ENCODE peak calls at places on chromosomes 5 and 9, in four cellular contexts. One of them, this sample, is unnamed.

GRCh38 chr5:96896285-96896711 is 20.0 kb downstream of the ERAP2 start:
- DNase-seq in colonic mucosa: no peak
- DNase-seq in osteoblast: no peak
- DNase-seq in stomach: no peak
- DNase-seq in this sample: no peak

GRCh38 chr5:52469835-52470234 is 317.9 kb upstream of the ITGA1 start:
- DNase-seq in osteoblast: no peak
- DNase-seq in colonic mucosa: no peak
- DNase-seq in stomach: no peak
- DNase-seq in this sample: no peak

GRCh38 chr5:415928-416635 is 26.9 kb upstream of the EXOC3 start:
- DNase-seq in colonic mucosa: no peak
- DNase-seq in osteoblast: peak
- DNase-seq in stomach: no peak
- DNase-seq in this sample: no peak

GRCh38 chr9:97556721-97557605 is 55.5 kb downstream of the TMOD1 start:
- DNase-seq in colonic mucosa: no peak
- DNase-seq in osteoblast: no peak
- DNase-seq in stomach: peak
- DNase-seq in this sample: no peak

GRCh38 chr5:172487671-172488070 is 33.3 kb upstream of the SH3PXD2B start:
- DNase-seq in stomach: no peak
- DNase-seq in colonic mucosa: no peak
- DNase-seq in osteoblast: no peak
- DNase-seq in this sample: no peak

GRCh38 chr5:61567337-61567736 is 235.3 kb downstream of the ZSWIM6 start:
- DNase-seq in colonic mucosa: no peak
- DNase-seq in stomach: no peak
- DNase-seq in osteoblast: no peak
- DNase-seq in this sample: no peak

GRCh38 chr5:132358760-132359159 is 10.8 kb upstream of the SLC22A5 start:
- DNase-seq in stomach: no peak
- DNase-seq in osteoblast: no peak
- DNase-seq in colonic mucosa: no peak
- DNase-seq in this sample: no peak

GRCh38 chr5:140833993-140834392 is at the start of gene PCDHA7:
- DNase-seq in stomach: no peak
- DNase-seq in colonic mucosa: no peak
- DNase-seq in osteoblast: no peak
- DNase-seq in this sample: no peak

GRCh38 chr9:110975969-110976368 is 62.3 kb downstream of the LPAR1 start:
- DNase-seq in colonic mucosa: no peak
- DNase-seq in osteoblast: no peak
- DNase-seq in stomach: no peak
- DNase-seq in this sample: no peak

GRCh38 chr9:126378761-126379160 is 52.1 kb downstream of the MVB12B start:
- DNase-seq in colonic mucosa: peak
- DNase-seq in stomach: no peak
- DNase-seq in osteoblast: no peak
- DNase-seq in this sample: no peak

GRCh38 chr5:59813761-59814562 is 79.6 kb downstream of the PDE4D start:
- DNase-seq in osteoblast: peak
- DNase-seq in colonic mucosa: peak
- DNase-seq in stomach: no peak
- DNase-seq in this sample: no peak

GRCh38 chr5:128315671-128316070 is 222.4 kb downstream of the FBN2 start:
- DNase-seq in stomach: no peak
- DNase-seq in osteoblast: peak
- DNase-seq in colonic mucosa: no peak
- DNase-seq in this sample: no peak

GRCh38 chr9:34744295-34745221 is 34.6 kb upstream of the CCL21 start:
- DNase-seq in osteoblast: peak
- DNase-seq in colonic mucosa: peak
- DNase-seq in stomach: no peak
- DNase-seq in this sample: peak

GRCh38 chr5:5141625-5142527 is 1.7 kb downstream of the ADAMTS16 start:
- DNase-seq in stomach: peak
- DNase-seq in osteoblast: peak
- DNase-seq in colonic mucosa: peak
- DNase-seq in this sample: peak

GRCh38 chr5:21806943-21807342 is 1046.2 kb downstream of the CDH12 start:
- DNase-seq in stomach: no peak
- DNase-seq in colonic mucosa: no peak
- DNase-seq in osteoblast: no peak
- DNase-seq in this sample: no peak

GRCh38 chr9:77820293-77820954 is 172.3 kb upstream of the GNA14 start:
- DNase-seq in colonic mucosa: no peak
- DNase-seq in osteoblast: peak
- DNase-seq in stomach: no peak
- DNase-seq in this sample: no peak

GRCh38 chr9:114198249-114199040 is 43.1 kb downstream of the COL27A1 start:
- DNase-seq in colonic mucosa: no peak
- DNase-seq in osteoblast: peak
- DNase-seq in stomach: no peak
- DNase-seq in this sample: no peak

GRCh38 chr5:37789991-37790390 is 49.9 kb downstream of the GDNF start:
- DNase-seq in osteoblast: no peak
- DNase-seq in stomach: no peak
- DNase-seq in colonic mucosa: no peak
- DNase-seq in this sample: no peak

GRCh38 chr5:73564018-73564417 is 1.4 kb downstream of the ANKRA2 start:
- DNase-seq in colonic mucosa: no peak
- DNase-seq in osteoblast: no peak
- DNase-seq in stomach: no peak
- DNase-seq in this sample: no peak

GRCh38 chr9:31574006-31574750 is 810.3 kb upstream of the ACO1 start:
- DNase-seq in stomach: no peak
- DNase-seq in colonic mucosa: no peak
- DNase-seq in osteoblast: no peak
- DNase-seq in this sample: no peak

GRCh38 chr5:77420940-77421339 is 71.2 kb downstream of the WDR41 start:
- DNase-seq in stomach: no peak
- DNase-seq in osteoblast: no peak
- DNase-seq in colonic mucosa: no peak
- DNase-seq in this sample: no peak

GRCh38 chr5:77418601-77419591 is 73.2 kb downstream of the WDR41 start:
- DNase-seq in osteoblast: peak
- DNase-seq in colonic mucosa: no peak
- DNase-seq in stomach: no peak
- DNase-seq in this sample: peak

GRCh38 chr5:77419644-77420582 is 72.2 kb downstream of the WDR41 start:
- DNase-seq in osteoblast: peak
- DNase-seq in colonic mucosa: no peak
- DNase-seq in stomach: no peak
- DNase-seq in this sample: no peak

GRCh38 chr5:77423022-77423750 is 68.9 kb downstream of the WDR41 start:
- DNase-seq in colonic mucosa: no peak
- DNase-seq in stomach: no peak
- DNase-seq in osteoblast: no peak
- DNase-seq in this sample: no peak

GRCh38 chr5:77418162-77418561 is 74.0 kb downstream of the WDR41 start:
- DNase-seq in stomach: no peak
- DNase-seq in osteoblast: peak
- DNase-seq in colonic mucosa: no peak
- DNase-seq in this sample: no peak
- H3K27ac ChIP-seq in stomach: no peak
- H3K27ac ChIP-seq in osteoblast: no peak
- H3K27ac ChIP-seq in colonic mucosa: no peak
- H3K27ac ChIP-seq in this sample: peak

DNA sequence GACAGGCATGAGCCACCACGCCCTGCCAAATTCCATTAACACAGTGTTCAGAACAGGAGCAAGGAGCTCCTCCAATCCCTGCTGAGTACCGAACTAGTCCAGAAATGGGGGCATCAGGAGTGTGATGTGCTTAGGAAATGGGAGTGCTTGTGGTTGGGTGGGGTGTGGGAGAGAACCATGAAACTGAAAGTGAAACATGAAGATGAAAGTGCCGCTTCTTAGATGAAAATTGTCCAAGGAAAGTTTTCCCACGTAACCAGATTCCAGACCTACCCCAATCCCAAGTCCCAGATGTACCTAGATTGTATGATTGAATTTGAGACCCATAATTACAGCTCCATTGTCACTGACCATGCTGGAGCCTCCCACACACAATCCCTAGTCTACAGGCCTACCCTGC is 16.6 kb upstream of the ZNF131 start:
- DNase-seq in osteoblast: no peak
- DNase-seq in colonic mucosa: no peak
- DNase-seq in stomach: no peak
- DNase-seq in this sample: no peak
- TF ChIP-seq CTCF in osteoblast: no peak
- TF ChIP-seq CTCF in colonic mucosa: no peak
- TF ChIP-seq CTCF in stomach: no peak
- TF ChIP-seq CTCF in this sample: no peak

GRCh38 chr5:79956173-79956670 is 34.8 kb downstream of the MTX3 start:
- DNase-seq in stomach: no peak
- DNase-seq in osteoblast: peak
- DNase-seq in colonic mucosa: no peak
- DNase-seq in this sample: no peak
- H3K27ac ChIP-seq in stomach: no peak
- H3K27ac ChIP-seq in osteoblast: no peak
- H3K27ac ChIP-seq in colonic mucosa: no peak
- H3K27ac ChIP-seq in this sample: no peak

GRCh38 chr5:80125022-80125961 is 90.1 kb downstream of the THBS4 start:
- DNase-seq in stomach: no peak
- DNase-seq in colonic mucosa: no peak
- DNase-seq in osteoblast: no peak
- DNase-seq in this sample: no peak

GRCh38 chr5:80128129-80128528 is 93.0 kb downstream of the THBS4 start:
- DNase-seq in osteoblast: no peak
- DNase-seq in stomach: no peak
- DNase-seq in colonic mucosa: no peak
- DNase-seq in this sample: no peak

GRCh38 chr5:80129146-80129545 is 94.0 kb downstream of the THBS4 start:
- DNase-seq in colonic mucosa: no peak
- DNase-seq in stomach: no peak
- DNase-seq in osteoblast: no peak
- DNase-seq in this sample: no peak

GRCh38 chr5:80125962-80126480 is 90.9 kb downstream of the THBS4 start:
- DNase-seq in osteoblast: peak
- DNase-seq in stomach: no peak
- DNase-seq in colonic mucosa: no peak
- DNase-seq in this sample: no peak

GRCh38 chr5:80127037-80127642 is 92.0 kb downstream of the THBS4 start:
- DNase-seq in colonic mucosa: no peak
- DNase-seq in stomach: no peak
- DNase-seq in osteoblast: no peak
- DNase-seq in this sample: no peak
- TF ChIP-seq CTCF in colonic mucosa: no peak
- TF ChIP-seq CTCF in stomach: no peak
- TF ChIP-seq CTCF in osteoblast: no peak
- TF ChIP-seq CTCF in this sample: no peak

DNA sequence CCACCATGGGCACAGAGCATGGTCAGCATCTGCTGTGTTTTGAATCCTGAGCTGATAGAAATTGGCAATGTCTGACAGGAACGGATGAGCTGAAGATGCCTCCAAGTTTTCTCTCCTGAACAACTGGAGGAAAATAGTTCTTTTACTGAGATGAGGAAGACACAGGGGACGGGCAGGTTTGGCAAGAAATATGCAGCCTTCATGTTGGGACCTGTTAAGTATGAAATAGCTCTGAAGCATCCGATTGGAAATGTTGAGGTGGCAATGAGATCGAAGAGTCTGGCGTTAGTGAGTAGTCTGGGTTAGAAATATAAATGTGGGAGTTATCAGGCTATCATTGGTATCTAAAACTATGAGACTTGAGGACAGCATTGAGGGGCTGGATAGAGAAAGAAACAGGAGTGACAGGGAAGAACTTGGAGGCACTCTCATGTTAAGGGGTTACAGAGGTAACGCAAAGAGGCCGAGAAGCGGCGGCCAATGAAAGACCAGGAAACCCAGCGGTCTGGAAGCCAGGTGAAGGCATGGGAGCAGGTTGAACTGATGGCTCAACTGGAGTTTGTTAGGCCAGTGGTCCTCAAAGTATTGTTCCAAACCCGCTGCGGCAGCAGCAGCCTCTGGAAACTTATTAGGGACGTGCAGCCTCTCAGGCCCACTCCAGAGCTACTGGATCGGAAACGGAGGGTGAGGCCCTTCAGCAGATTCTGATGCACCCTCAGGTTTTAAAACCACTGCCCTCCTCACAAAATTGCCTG is 1.0 kb upstream of the MAMDC2 start:
- DNase-seq in stomach: no peak
- DNase-seq in osteoblast: peak
- DNase-seq in colonic mucosa: no peak
- DNase-seq in this sample: no peak
- H3K27ac ChIP-seq in stomach: no peak
- H3K27ac ChIP-seq in osteoblast: no peak
- H3K27ac ChIP-seq in colonic mucosa: no peak
- H3K27ac ChIP-seq in this sample: peak

GRCh38 chr5:2018390-2018724 is 135.6 kb upstream of the IRX4 start:
- DNase-seq in colonic mucosa: no peak
- DNase-seq in stomach: no peak
- DNase-seq in osteoblast: no peak
- DNase-seq in this sample: no peak

GRCh38 chr5:2019716-2020115 is 137.0 kb upstream of the IRX4 start:
- DNase-seq in stomach: no peak
- DNase-seq in colonic mucosa: no peak
- DNase-seq in osteoblast: no peak
- DNase-seq in this sample: no peak

GRCh38 chr5:2015961-2016360 is 133.2 kb upstream of the IRX4 start:
- DNase-seq in osteoblast: no peak
- DNase-seq in colonic mucosa: no peak
- DNase-seq in stomach: no peak
- DNase-seq in this sample: no peak

GRCh38 chr5:2015116-2015848 is 132.6 kb upstream of the IRX4 start:
- DNase-seq in osteoblast: no peak
- DNase-seq in stomach: no peak
- DNase-seq in colonic mucosa: no peak
- DNase-seq in this sample: no peak

GRCh38 chr5:2017540-2018389 is 135.0 kb upstream of the IRX4 start:
- DNase-seq in stomach: no peak
- DNase-seq in colonic mucosa: no peak
- DNase-seq in osteoblast: no peak
- DNase-seq in this sample: no peak
- TF ChIP-seq CTCF in stomach: no peak
- TF ChIP-seq CTCF in colonic mucosa: no peak
- TF ChIP-seq CTCF in osteoblast: peak
- TF ChIP-seq CTCF in this sample: no peak